ENCODE peak calls at places on chromosomes 3 and 15, in eight cellular contexts. X is NCI-H1105 treated with DMSO at 0.1 percent for 48 hours; T is body of pancreas; Q is activated CD4-positive, alpha-beta T cell treated with anti-CD3 and anti-CD28 coated beads, Interleukin-2, amount 50 U/mL, for 48 hours; W is NCI-H345; K is small intestine; D is Peyer's patch; R is ELR. A is an unnamed sample.

GRCh38 chr3:55190296-55190695 is 262.4 kb upstream of the LRTM1 start:
- DNase-seq in W (no peak), K (no peak), Q (no peak), D (no peak), R (peak), X (no peak), T (no peak), A (no peak)

GRCh38 chr15:50206020-50206419 is 24.0 kb downstream of the SLC27A2 start:
- DNase-seq in K (no peak), Q (no peak), R (no peak), X (no peak), D (no peak), W (no peak), T (no peak), A (no peak)

GRCh38 chr3:100653731-100654309 is 44.4 kb downstream of the ADGRG7 start:
- DNase-seq in T (no peak), Q (no peak), K (no peak), X (no peak), W (no peak), R (no peak), D (no peak), A (no peak)

GRCh38 chr15:88590771-88591170 is 30.4 kb upstream of the AEN start:
- DNase-seq in D (no peak), X (no peak), K (no peak), T (no peak), Q (no peak), W (no peak), R (no peak), A (no peak)

GRCh38 chr3:88595025-88595424 is 445.3 kb downstream of the C3orf38 start:
- DNase-seq in X (no peak), D (no peak), K (no peak), T (no peak), R (no peak), Q (no peak), W (no peak), A (no peak)

GRCh38 chr3:17039579-17039978 is 154.8 kb downstream of the PLCL2 start:
- DNase-seq in D (no peak), W (no peak), K (peak), R (peak), T (no peak), Q (no peak), X (no peak), A (no peak)

GRCh38 chr15:78506971-78507830 is at the start of gene HYKK:
- DNase-seq in T (peak), K (peak), D (peak), W (peak), R (peak), Q (peak), X (peak), A (peak)

GRCh38 chr15:97900006-97900405 is 60.5 kb upstream of the ARRDC4 start:
- DNase-seq in Q (no peak), K (no peak), W (no peak), T (no peak), D (no peak), R (no peak), X (no peak), A (no peak)

GRCh38 chr15:99386429-99386828 is 135.1 kb downstream of the LRRC28 start:
- DNase-seq in W (no peak), T (no peak), K (no peak), Q (no peak), R (no peak), X (no peak), D (no peak), A (no peak)

GRCh38 chr3:42051384-42052131 is 39.6 kb upstream of the TRAK1 start:
- DNase-seq in W (no peak), R (no peak), X (no peak), D (no peak), Q (no peak), K (peak), T (no peak), A (no peak)

GRCh38 chr3:128006061-128006470 is 46.2 kb upstream of the SEC61A1 start:
- DNase-seq in R (no peak), Q (no peak), T (no peak), D (no peak), K (no peak), W (peak), X (no peak), A (no peak)

GRCh38 chr3:24709921-24710320 is 215.3 kb upstream of the THRB start:
- DNase-seq in K (no peak), X (no peak), T (no peak), Q (no peak), R (no peak), D (no peak), W (no peak), A (no peak)

GRCh38 chr3:170128259-170128976 is 53.1 kb downstream of the PHC3 start:
- DNase-seq in T (no peak), Q (no peak), W (no peak), R (no peak), K (no peak), X (peak), D (no peak), A (no peak)

GRCh38 chr3:128453521-128454309 is 13.0 kb downstream of the DNAJB8 start:
- DNase-seq in T (no peak), R (no peak), W (no peak), D (no peak), X (no peak), Q (no peak), K (no peak), A (no peak)

GRCh38 chr3:73601031-73601430 is 23.7 kb downstream of the PDZRN3 start:
- DNase-seq in D (no peak), R (no peak), X (no peak), T (no peak), K (no peak), Q (no peak), W (no peak), A (no peak)

GRCh38 chr3:187936676-187937075 is 191.4 kb upstream of the BCL6 start:
- DNase-seq in R (no peak), X (no peak), K (no peak), T (no peak), W (no peak), Q (no peak), D (no peak), A (no peak)

GRCh38 chr15:68709826-68710225 is 110.9 kb downstream of the ANP32A start:
- DNase-seq in W (no peak), T (no peak), Q (no peak), K (no peak), R (no peak), D (no peak), X (no peak), A (no peak)

GRCh38 chr15:47293763-47294162 is 423.5 kb upstream of the SEMA6D start:
- DNase-seq in X (no peak), D (no peak), T (peak), Q (no peak), R (no peak), K (no peak), W (no peak), A (no peak)

GRCh38 chr3:46422617-46423016 is 15.6 kb downstream of the CCRL2 start:
- DNase-seq in W (no peak), X (no peak), K (peak), D (no peak), Q (no peak), T (no peak), R (peak), A (no peak)

GRCh38 chr15:65081270-65081669 is 4.7 kb downstream of the KBTBD13 start:
- DNase-seq in Q (no peak), T (no peak), K (no peak), D (no peak), X (no peak), W (no peak), R (no peak), A (no peak)

GRCh38 chr3:117523407-117523806 is 813.8 kb downstream of the TUSC7 start:
- DNase-seq in T (no peak), R (no peak), W (no peak), K (no peak), Q (no peak), X (no peak), D (no peak), A (no peak)

GRCh38 chr3:117586161-117586560 is 876.6 kb downstream of the TUSC7 start:
- DNase-seq in Q (no peak), W (peak), R (no peak), X (peak), K (no peak), D (no peak), T (no peak), A (peak)

GRCh38 chr3:116969646-116970045 is 260.1 kb downstream of the TUSC7 start:
- DNase-seq in Q (no peak), W (no peak), T (no peak), R (no peak), D (no peak), K (no peak), X (no peak), A (no peak)

GRCh38 chr15:52093539-52094502 is 18.8 kb downstream of the BCL2L10 start:
- DNase-seq in D (no peak), T (peak), X (no peak), K (no peak), R (peak), Q (no peak), W (no peak), A (no peak)

GRCh38 chr3:150038830-150039229 is 68.1 kb upstream of the PFN2 start:
- DNase-seq in R (no peak), Q (no peak), T (peak), W (no peak), X (no peak), K (peak), D (no peak), A (no peak)

GRCh38 chr3:58345457-58345856 is 12.8 kb downstream of the PXK start:
- DNase-seq in K (no peak), Q (no peak), D (no peak), R (peak), X (no peak), T (no peak), W (no peak), A (no peak)

GRCh38 chr3:9172851-9173320 is 76.6 kb downstream of the SRGAP3 start:
- DNase-seq in X (no peak), Q (no peak), K (no peak), R (peak), T (no peak), W (no peak), D (no peak), A (no peak)

GRCh38 chr15:85005744-85006143 is 24.1 kb downstream of the PDE8A start:
- DNase-seq in K (no peak), D (no peak), W (no peak), R (no peak), Q (no peak), T (peak), X (no peak), A (no peak)

GRCh38 chr15:59843609-59844008 is 154.5 kb upstream of the BNIP2 start:
- DNase-seq in Q (no peak), T (no peak), K (no peak), W (no peak), D (no peak), X (no peak), R (no peak), A (no peak)

GRCh38 chr15:86916671-86917450 is 837.2 kb downstream of the AGBL1 start:
- DNase-seq in W (peak), K (no peak), X (no peak), T (peak), R (no peak), D (no peak), Q (no peak), A (peak)

A was measured in NCI-H748 treated with DMSO at 0.1 percent for 48 hours.